ENCODE peak calls at places on chromosomes 16 and 17, in four cellular contexts. N is body of pancreas, P is IMR-90, X is endothelial cell of umbilical vein. L is an unnamed sample.

GRCh38 chr17:67027031-67027628 is 17.2 kb upstream of the CACNG1 start:
- DNase-seq in N (no peak), P (peak; percentile 17), X (no peak), L (no peak)

GRCh38 chr17:33338242-33338641 is 45.1 kb upstream of the ASIC2 start:
- DNase-seq in N (no peak), P (no peak), X (no peak), L (no peak)

GRCh38 chr17:46193626-46194392 is 580 bp upstream of the KANSL1 start:
- DNase-seq in N (peak; percentile 95), P (peak; percentile 88), X (peak; percentile 95), L (peak; percentile 100)

GRCh38 chr17:81039854-81040758 is 5.2 kb downstream of the BAIAP2 start:
- DNase-seq in N (no peak), P (peak; percentile 67), X (peak; percentile 49), L (no peak)

GRCh38 chr16:21645261-21645721 is 7.1 kb downstream of the IGSF6 start:
- DNase-seq in N (no peak), P (peak; percentile 43), X (no peak), L (no peak)

GRCh38 chr17:75511610-75512575 is 3.4 kb downstream of the CASKIN2 start:
- DNase-seq in N (peak; percentile 83), P (no peak), X (no peak), L (peak; percentile 71)

GRCh38 chr16:15607700-15608396 is 35.1 kb downstream of the MARF1 start:
- DNase-seq in N (peak; percentile 33), P (peak; percentile 82), X (no peak), L (peak; percentile 81)

GRCh38 chr17:81601525-81602120 is 35.3 kb downstream of the NPLOC4 start:
- DNase-seq in N (peak; percentile 48), P (peak; percentile 78), X (peak; percentile 80), L (no peak)

GRCh38 chr17:81849457-81849856 is 10.9 kb downstream of the P4HB start:
- DNase-seq in N (no peak), P (no peak), X (no peak), L (no peak)

GRCh38 chr16:28491970-28492474 is at the start of gene CLN3:
- DNase-seq in N (peak; percentile 96), P (peak; percentile 94), X (peak; percentile 94), L (peak; percentile 96)

GRCh38 chr16:68445458-68445857 is 2.9 kb downstream of the SMPD3 start:
- DNase-seq in N (peak; percentile 58), P (peak; percentile 5), X (peak; percentile 35), L (no peak)

GRCh38 chr16:84836234-84836647 is 16.5 kb downstream of the CRISPLD2 start:
- DNase-seq in N (peak; percentile 49), P (peak; percentile 100), X (no peak), L (no peak)

DNA sequence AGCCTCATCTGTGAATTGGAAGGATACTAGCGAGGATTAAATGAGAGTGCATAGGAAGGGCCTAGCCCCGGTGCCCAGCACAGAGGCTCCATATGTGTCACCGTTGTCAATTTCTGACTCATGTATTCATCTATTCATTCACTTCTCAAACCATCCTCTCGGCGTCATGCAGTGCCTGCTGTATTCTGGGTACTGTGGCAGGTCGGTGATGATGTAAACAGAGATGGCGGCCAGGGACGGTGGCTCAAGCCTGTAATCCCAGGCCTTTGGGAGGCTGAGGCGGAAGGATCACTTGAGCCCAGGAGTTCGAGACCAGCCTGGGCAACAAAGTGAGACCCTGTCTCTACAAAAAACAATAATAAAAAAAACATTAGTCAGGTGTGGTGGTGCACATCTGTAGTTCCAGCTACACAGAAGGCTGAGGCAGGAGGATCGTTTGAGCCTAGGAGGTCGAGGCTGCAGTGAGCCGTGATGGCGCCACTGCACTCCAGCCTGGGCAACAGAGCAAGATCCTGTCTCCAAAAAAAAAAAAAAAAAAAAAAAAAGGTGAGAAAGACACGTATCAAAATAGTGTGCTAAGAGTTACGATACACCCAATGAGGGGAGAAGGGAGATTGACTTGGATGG is 4.3 kb upstream of the PPP1R1B start:
- DNase-seq in N (no peak), P (no peak), X (no peak), L (no peak)
- H3K4me3 ChIP-seq in N (no peak overlapping the region), P (no peak overlapping the region), X (no peak overlapping the region), L (no peak overlapping the region)

GRCh38 chr16:30895592-30896202 is 717 bp upstream of the CTF1 start:
- DNase-seq in N (no peak), P (no peak), X (no peak), L (peak; percentile 79)

GRCh38 chr16:30892670-30893069 is 1.2 kb downstream of the BCL7C start:
- DNase-seq in N (no peak), P (no peak), X (no peak), L (no peak)

GRCh38 chr16:30893082-30893743 is 664 bp downstream of the BCL7C start:
- DNase-seq in N (no peak), P (no peak), X (no peak), L (peak; percentile 88)

GRCh38 chr16:30894540-30895368 is 877 bp upstream of the BCL7C start:
- DNase-seq in N (no peak), P (no peak), X (no peak), L (no peak)

GRCh38 chr16:30893744-30894539 is at the start of gene BCL7C:
- DNase-seq in N (peak; percentile 95), P (peak; percentile 80), X (peak; percentile 89), L (peak; percentile 98)
- TF ChIP-seq POLR2A in N (no peak), P (peak; percentile 66), X (peak; percentile 88), L (peak; percentile 26)

DNA sequence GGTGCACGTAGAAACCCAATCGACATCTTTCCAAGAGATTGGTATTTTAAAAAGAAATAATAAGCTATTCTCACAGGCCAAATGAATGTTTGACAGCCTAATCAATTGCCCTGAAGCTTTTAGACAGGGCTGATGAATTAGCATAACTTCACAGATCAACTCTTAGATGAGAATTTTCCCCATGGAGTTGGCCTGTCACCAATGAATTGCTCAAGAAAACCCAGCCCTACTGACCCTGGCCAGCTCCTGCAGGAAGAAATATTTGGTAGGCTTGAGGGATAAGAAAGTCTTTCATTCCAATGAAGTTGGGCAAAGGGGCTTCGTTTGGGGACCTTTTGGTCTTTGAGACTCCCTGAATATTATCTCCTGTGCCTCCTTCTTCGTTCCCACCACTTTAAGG is 23.4 kb upstream of the SEC14L1 start:
- DNase-seq in N (no peak), P (no peak), X (no peak), L (no peak)
- H3K4me1 ChIP-seq in N (peaks cover 44% of the 10 kb centered on the region), P (peaks cover 8% of the 10 kb centered on the region), X (peaks cover 61% of the 10 kb centered on the region), L (peaks cover 82% of the 10 kb centered on the region)

GRCh38 chr16:9670058-9670457 is 512.2 kb downstream of the GRIN2A start:
- DNase-seq in N (no peak), P (no peak), X (no peak), L (no peak)
- H3K4me3 ChIP-seq in N (no peak overlapping the region), P (no peak overlapping the region), X (no peak overlapping the region), L (no peak overlapping the region)

DNA sequence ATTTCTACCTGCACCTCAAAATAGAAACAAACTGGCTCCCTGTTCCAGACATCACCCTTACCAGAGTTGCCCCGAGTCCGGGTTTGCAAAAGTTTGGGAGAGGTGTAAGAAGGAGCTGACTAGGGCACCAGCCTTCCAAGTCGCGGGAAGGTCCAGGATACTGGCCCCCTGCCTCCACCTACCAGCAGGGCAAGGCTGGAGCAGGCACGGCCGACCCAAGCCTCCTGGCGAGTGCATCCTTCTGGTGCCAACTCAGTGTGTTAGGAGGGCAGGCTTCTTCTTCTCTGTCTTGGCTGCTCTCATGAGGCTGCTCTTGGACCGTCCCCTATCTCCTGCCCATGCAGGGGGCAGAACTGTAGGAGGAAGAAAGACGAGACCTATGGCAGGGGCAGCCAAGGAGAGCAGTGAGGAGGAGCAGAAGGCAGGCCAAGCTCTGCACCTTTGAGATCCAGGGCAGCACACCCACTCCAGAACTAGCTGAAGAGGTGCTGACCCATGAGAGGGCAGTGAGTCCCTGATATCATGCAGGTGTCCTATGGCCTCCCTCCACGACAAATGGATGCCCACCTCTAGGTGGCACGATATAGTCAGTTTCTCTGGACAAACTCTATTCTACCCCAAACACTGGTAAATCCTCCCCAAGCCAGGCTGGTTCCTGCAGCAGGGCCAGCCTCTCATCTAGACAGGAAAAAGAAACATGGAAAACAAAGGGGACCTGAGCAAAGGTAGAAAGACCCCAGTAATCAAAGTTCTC is 54.4 kb downstream of the CYTH1 start:
- DNase-seq in N (no peak), P (no peak), X (no peak), L (no peak)
- TF ChIP-seq POLR2A in N (no peak), P (no peak), X (no peak), L (no peak)

DNA sequence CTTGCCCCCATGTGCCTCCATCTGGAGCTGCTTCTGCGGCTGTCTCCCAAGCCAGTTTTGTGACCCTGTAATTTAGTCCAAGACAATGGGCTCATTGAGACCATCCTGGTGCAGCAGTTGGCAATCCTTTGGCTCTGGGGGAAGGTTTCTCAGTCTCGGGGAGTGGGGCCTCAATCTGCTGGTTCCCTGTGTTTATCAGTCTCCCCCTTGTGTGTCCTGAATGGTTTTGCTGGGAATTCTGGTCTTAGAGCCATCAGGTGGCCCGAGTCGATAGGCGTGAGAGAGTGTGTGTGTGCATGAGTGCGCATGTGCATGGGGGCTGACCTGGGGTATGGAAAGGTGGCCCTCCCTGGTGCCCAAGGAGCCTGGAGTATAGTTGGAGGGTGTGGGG is 234.8 kb downstream of the SEC14L1 start:
- DNase-seq in N (no peak), P (no peak), X (no peak), L (no peak)
- H3K4me1 ChIP-seq in N (peaks cover 95% of the 10 kb centered on the region), P (peaks cover 58% of the 10 kb centered on the region), X (peaks cover 15% of the 10 kb centered on the region), L (peaks cover 95% of the 10 kb centered on the region)

GRCh38 chr16:77833906-77834599 is 45.7 kb downstream of the VAT1L start:
- DNase-seq in N (no peak), P (peak; percentile 89), X (peak; percentile 89), L (no peak)

GRCh38 chr16:77836801-77837200 is 48.4 kb downstream of the VAT1L start:
- DNase-seq in N (no peak), P (no peak), X (no peak), L (no peak)

GRCh38 chr16:77838597-77839255 is 50.4 kb downstream of the VAT1L start:
- DNase-seq in N (no peak), P (peak; percentile 15), X (no peak), L (no peak)

GRCh38 chr16:77834600-77834963 is 46.2 kb downstream of the VAT1L start:
- DNase-seq in N (no peak), P (peak; percentile 97), X (no peak), L (no peak)

DNA sequence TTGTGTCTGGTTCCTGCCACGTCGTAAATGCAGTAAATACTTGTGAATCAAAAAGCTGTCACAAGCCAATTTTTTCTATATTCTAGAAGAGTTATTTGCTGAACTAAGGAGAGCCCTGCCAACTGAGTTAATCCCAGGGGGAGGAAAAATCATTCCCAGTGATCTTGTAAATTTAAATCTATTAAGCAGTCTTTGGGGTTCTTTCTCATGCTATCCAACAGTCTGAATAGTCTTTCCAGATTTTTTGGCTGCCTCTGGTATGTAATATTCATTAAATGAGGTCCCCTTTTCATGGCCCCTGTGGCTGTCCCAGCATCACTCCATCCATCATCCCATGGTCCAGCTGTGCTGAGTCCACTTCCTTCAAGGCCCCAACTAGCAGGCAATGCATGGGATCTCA is 46.7 kb downstream of the VAT1L start:
- DNase-seq in N (no peak), P (peak; percentile 23), X (no peak), L (no peak)
- H3K4me3 ChIP-seq in N (no peak overlapping the region), P (no peak overlapping the region), X (no peak overlapping the region), L (no peak overlapping the region)

GRCh38 chr16:52141871-52142270 is 405.1 kb downstream of the TOX3 start:
- DNase-seq in N (no peak), P (no peak), X (no peak), L (no peak)
- TF ChIP-seq POLR2A in N (no peak), P (no peak), X (no peak), L (no peak)